ENCODE peak calls at places on chromosomes 2 and 18, in seven cellular contexts. Y is foreskin fibroblast, U is suprapubic skin, J is Peyer's patch, B is left ventricle myocardium inferior, M is uterus, E is neural progenitor cell. O is an unnamed sample.
A peak's percentile ranks its signal among the peaks of the same experiment; 100 is the strongest.

GRCh38 chr2:64731746-64732145 is 78.0 kb upstream of the SERTAD2 start:
- DNase-seq in J (no peak), U (no peak), Y (no peak), E (no peak), M (no peak), B (no peak), O (no peak)

GRCh38 chr2:108189316-108189715 is 50.5 kb upstream of the SULT1C3 start:
- DNase-seq in U (no peak), J (no peak), M (no peak), E (peak; percentile 11), B (no peak), Y (no peak), O (no peak)

GRCh38 chr2:217797661-217798069 is 205.1 kb downstream of the TNS1 start:
- DNase-seq in Y (no peak), B (peak; percentile 50), J (no peak), U (peak; percentile 73), E (no peak), M (peak; percentile 62), O (no peak)

GRCh38 chr2:6770006-6770405 is 95.7 kb downstream of the CMPK2 start:
- DNase-seq in M (no peak), B (no peak), J (no peak), U (no peak), E (no peak), Y (no peak), O (no peak)

GRCh38 chr2:185475868-185476267 is 262.7 kb upstream of the FSIP2 start:
- DNase-seq in M (no peak), U (no peak), E (peak; percentile 49), Y (no peak), J (no peak), B (no peak), O (no peak)

GRCh38 chr18:67935638-67936037 is 419.1 kb upstream of the DSEL start:
- DNase-seq in E (no peak), Y (no peak), B (no peak), J (no peak), U (no peak), M (no peak), O (no peak)

GRCh38 chr2:136582631-136583205 is 182.6 kb upstream of the THSD7B start:
- DNase-seq in U (no peak), E (peak; percentile 78), Y (peak; percentile 2), B (no peak), M (no peak), J (no peak), O (no peak)

GRCh38 chr18:76447268-76447890 is 47.7 kb downstream of the ZNF516 start:
- DNase-seq in B (no peak), U (peak; percentile 59), J (peak; percentile 31), E (no peak), M (peak; percentile 75), Y (peak; percentile 60), O (no peak)

GRCh38 chr2:86211033-86211795 is 12.0 kb downstream of the MRPL35 start:
- DNase-seq in E (no peak), Y (no peak), B (no peak), J (no peak), U (no peak), M (no peak), O (no peak)

GRCh38 chr2:113064898-113065297 is 2.9 kb upstream of the IL1F10 start:
- DNase-seq in Y (no peak), U (no peak), B (no peak), J (no peak), M (no peak), E (no peak), O (no peak)

GRCh38 chr2:200787351-200788128 is 24.2 kb upstream of the BZW1 start:
- DNase-seq in J (no peak), B (no peak), E (no peak), Y (peak; percentile 95), U (no peak), M (no peak), O (no peak)

GRCh38 chr2:85248741-85249524 is 78.9 kb downstream of the TGOLN2 start:
- DNase-seq in U (no peak), E (peak; percentile 66), J (no peak), B (peak; percentile 42), M (peak; percentile 59), Y (peak; percentile 91), O (peak; percentile 53)

GRCh38 chr18:78561757-78562445 is 417.7 kb upstream of the SALL3 start:
- DNase-seq in B (no peak), J (no peak), Y (no peak), U (no peak), E (peak; percentile 56), M (no peak), O (no peak)

GRCh38 chr2:19607931-19608762 is 249.7 kb upstream of the OSR1 start:
- DNase-seq in B (no peak), J (no peak), E (no peak), M (no peak), U (no peak), Y (peak; percentile 94), O (no peak)

GRCh38 chr18:79708412-79708811 is 28.8 kb downstream of the CTDP1 start:
- DNase-seq in E (no peak), U (no peak), Y (no peak), B (no peak), M (no peak), J (no peak), O (no peak)

GRCh38 chr2:209907746-209908145 is 94.7 kb upstream of the RPE start:
- DNase-seq in M (no peak), B (no peak), U (no peak), Y (no peak), J (no peak), E (no peak), O (no peak)

GRCh38 chr2:112839407-112840067 is 3.0 kb upstream of the IL1B start:
- DNase-seq in U (no peak), Y (no peak), M (no peak), B (no peak), E (no peak), J (no peak), O (no peak)

GRCh38 chr2:28904295-28904694 is 9.8 kb downstream of the WDR43 start:
- DNase-seq in U (no peak), B (no peak), Y (peak; percentile 44), M (no peak), E (no peak), J (no peak), O (no peak)

GRCh38 chr2:75587954-75588587 is 27.3 kb upstream of the EVA1A start:
- DNase-seq in J (no peak), E (no peak), Y (peak; percentile 75), U (no peak), M (no peak), B (no peak), O (no peak)

GRCh38 chr2:99420751-99421299 is 69.0 kb downstream of the REV1 start:
- DNase-seq in J (no peak), M (no peak), Y (peak; percentile 59), E (no peak), B (no peak), U (no peak), O (no peak)

GRCh38 chr2:71843391-71843850 is 304.2 kb downstream of the CYP26B1 start:
- DNase-seq in U (no peak), Y (peak; percentile 88), J (no peak), M (no peak), B (peak; percentile 29), E (no peak), O (no peak)

GRCh38 chr2:182854405-182855105 is 11.9 kb downstream of the FRZB start:
- DNase-seq in U (no peak), B (no peak), E (peak; percentile 45), J (no peak), Y (no peak), M (no peak), O (no peak)

DNA sequence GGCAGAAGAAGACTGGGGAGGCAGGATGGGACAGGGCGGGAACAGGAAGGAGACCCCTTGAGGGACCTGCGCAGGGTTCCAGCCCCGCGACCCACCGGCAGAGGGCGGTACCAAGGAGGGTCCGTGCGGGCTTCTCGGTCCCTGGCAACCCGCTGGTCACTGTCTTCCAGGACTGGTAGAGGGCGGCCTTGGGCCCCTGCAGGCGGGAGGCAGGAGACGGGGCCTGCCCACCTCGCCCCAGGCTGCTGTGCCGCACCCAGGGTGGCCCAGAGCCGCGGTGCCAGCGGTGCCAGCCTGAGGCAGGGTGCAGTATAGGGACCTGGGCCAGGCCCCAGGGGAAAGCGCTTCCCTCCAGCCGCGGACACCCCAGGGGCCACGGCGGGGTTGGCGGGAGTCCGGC is 34.5 kb downstream of the NEURL3 start:
- DNase-seq in J (peak; percentile 75), M (no peak), B (peak; percentile 41), E (peak; percentile 78), Y (peak; percentile 35), U (no peak), O (peak; percentile 90)
- TF ChIP-seq CTCF in J (peak; percentile 66), M (peak; percentile 30), B (peak; percentile 71), E (peak; percentile 74), Y (peak; percentile 45), U (peak; percentile 37), O (peak; percentile 61)

GRCh38 chr2:10036095-10036879 is 7.1 kb upstream of the KLF11 start:
- DNase-seq in B (peak; percentile 73), M (peak; percentile 70), Y (peak; percentile 78), E (peak; percentile 42), J (peak; percentile 68), U (no peak), O (no peak)
- TF ChIP-seq CTCF in B (peak; percentile 67), M (peak; percentile 52), Y (peak; percentile 54), E (peak; percentile 47), J (peak; percentile 44), U (peak; percentile 64), O (peak; percentile 80)

GRCh38 chr18:40293311-40293710 is 1661.7 kb upstream of the PIK3C3 start:
- DNase-seq in E (peak; percentile 44), J (no peak), U (no peak), M (no peak), B (no peak), Y (peak; percentile 14), O (no peak)
- TF ChIP-seq CTCF in E (peak; percentile 67), J (peak; percentile 15), U (no peak), M (no peak), B (no peak), Y (no peak), O (peak; percentile 55)

GRCh38 chr2:69241664-69242063 is 145.4 kb downstream of the GFPT1 start:
- DNase-seq in E (no peak), B (no peak), U (no peak), Y (no peak), M (peak; percentile 29), J (no peak), O (no peak)

GRCh38 chr2:69237070-69237670 is 149.9 kb downstream of the GFPT1 start:
- DNase-seq in B (no peak), U (no peak), M (no peak), E (no peak), Y (peak; percentile 55), J (no peak), O (no peak)

GRCh38 chr2:69241039-69241586 is 145.9 kb downstream of the GFPT1 start:
- DNase-seq in B (no peak), M (no peak), J (no peak), U (no peak), Y (peak; percentile 43), E (no peak), O (no peak)

GRCh38 chr2:69235863-69236262 is 151.2 kb downstream of the GFPT1 start:
- DNase-seq in B (no peak), J (no peak), E (no peak), Y (no peak), M (no peak), U (no peak), O (no peak)

DNA sequence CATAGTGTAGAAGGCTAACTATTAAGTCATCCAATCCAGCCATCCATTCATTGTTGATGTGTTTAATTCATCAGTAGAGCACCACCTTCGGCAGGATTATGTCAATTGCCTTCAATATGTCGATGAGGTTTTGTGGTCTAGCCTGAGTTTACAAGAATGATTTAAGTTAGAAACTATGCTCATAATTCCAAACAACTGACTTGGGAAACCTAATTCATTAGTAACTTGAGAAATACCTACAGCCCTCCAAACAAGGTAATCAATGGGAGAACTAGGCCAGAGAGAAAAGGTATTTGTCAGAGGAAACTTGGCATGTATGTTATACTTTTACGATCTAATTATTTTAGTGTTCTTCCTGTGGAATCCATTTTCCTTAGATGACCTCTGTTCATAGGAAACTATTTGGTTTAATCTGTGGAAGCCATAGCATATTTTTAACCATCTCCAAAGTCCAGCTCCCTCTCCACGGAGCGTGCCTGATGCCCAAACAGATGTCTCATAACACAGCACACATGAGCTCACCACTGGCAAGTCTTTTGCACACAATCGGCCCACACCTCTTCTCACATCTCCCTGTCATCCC is 148.5 kb downstream of the GFPT1 start:
- DNase-seq in E (no peak), J (no peak), Y (peak; percentile 73), M (no peak), U (no peak), B (no peak), O (no peak)
- TF ChIP-seq CTCF in E (no peak), J (no peak), Y (no peak), M (no peak), U (no peak), B (no peak), O (no peak)